ENCODE peak calls at places on chromosomes 16 and 17, in four cellular contexts. H, M, B and W are unnamed samples.

GRCh38 chr17:73835605-73836004 is 191.4 kb upstream of the SDK2 start:
- DNase-seq in H (no peak), M (no peak), B (no peak), W (no peak)

GRCh38 chr16:84548971-84549844 is 44.7 kb upstream of the MEAK7 start:
- DNase-seq in H (no peak), M (no peak), B (no peak), W (no peak)

GRCh38 chr17:45705123-45706009 is 78.8 kb upstream of the CRHR1 start:
- DNase-seq in H (peak; percentile 16), M (no peak), B (peak; percentile 77), W (peak; percentile 79)

GRCh38 chr16:82138478-82139285 is 31.3 kb downstream of the MPHOSPH6 start:
- DNase-seq in H (no peak), M (no peak), B (no peak), W (no peak)

GRCh38 chr17:82338858-82339633 is 5.5 kb upstream of the SECTM1 start:
- DNase-seq in H (peak; percentile 84), M (no peak), B (no peak), W (peak; percentile 86)

GRCh38 chr17:39365252-39365651 is 36.2 kb downstream of the FBXL20 start:
- DNase-seq in H (no peak), M (no peak), B (no peak), W (no peak)

GRCh38 chr17:3828151-3828851 is 17.7 kb downstream of the NCBP3 start:
- DNase-seq in H (no peak), M (no peak), B (no peak), W (no peak)

GRCh38 chr17:76390003-76390421 is 5.6 kb downstream of the SPHK1 start:
- DNase-seq in H (no peak), M (no peak), B (peak; percentile 42), W (no peak)

GRCh38 chr17:2815781-2816185 is 19.5 kb downstream of the RAP1GAP2 start:
- DNase-seq in H (no peak), M (no peak), B (no peak), W (no peak)

GRCh38 chr17:1951920-1952319 is 73.2 kb downstream of the RTN4RL1 start:
- DNase-seq in H (peak; percentile 45), M (no peak), B (no peak), W (no peak)

GRCh38 chr16:11743308-11744074 is 834 bp upstream of the TXNDC11 start:
- DNase-seq in H (peak; percentile 26), M (no peak), B (peak; percentile 98), W (peak; percentile 38)

GRCh38 chr16:4647661-4647965 is 23.0 kb downstream of the MGRN1 start:
- DNase-seq in H (no peak), M (no peak), B (no peak), W (no peak)

GRCh38 chr16:23587726-23588125 is 8.4 kb downstream of the NDUFAB1 start:
- DNase-seq in H (no peak), M (no peak), B (no peak), W (no peak)

GRCh38 chr17:48631693-48632578 is 5.8 kb upstream of the HOXB9 start:
- DNase-seq in H (no peak), M (no peak), B (no peak), W (no peak)

GRCh38 chr17:29150191-29150590 is 30.0 kb downstream of the MYO18A start:
- DNase-seq in H (no peak), M (no peak), B (no peak), W (no peak)

GRCh38 chr17:13099079-13099478 is 81.3 kb upstream of the ELAC2 start:
- DNase-seq in H (no peak), M (no peak), B (no peak), W (no peak)

GRCh38 chr17:39143552-39144093 is 7.8 kb downstream of the PLXDC1 start:
- DNase-seq in H (no peak), M (no peak), B (no peak), W (no peak)

GRCh38 chr16:52861614-52862022 is 191.1 kb downstream of the CHD9NB start:
- DNase-seq in H (no peak), M (peak; percentile 51), B (peak; percentile 65), W (no peak)

GRCh38 chr16:16861546-16861945 is 482.6 kb downstream of the NPIPA7 start:
- DNase-seq in H (peak; percentile 54), M (peak; percentile 67), B (peak; percentile 49), W (peak; percentile 38)

GRCh38 chr16:67543036-67543435 is 14.4 kb downstream of the RIPOR1 start:
- DNase-seq in H (no peak), M (no peak), B (no peak), W (no peak)

GRCh38 chr17:3574231-3574630 is 16.6 kb upstream of the TRPV3 start:
- DNase-seq in H (no peak), M (no peak), B (no peak), W (no peak)

GRCh38 chr16:84507011-84507982 is 2.8 kb upstream of the MEAK7 start:
- DNase-seq in H (no peak), M (no peak), B (no peak), W (no peak)

GRCh38 chr17:43831633-43832032 is 1.3 kb downstream of the MPP3 start:
- DNase-seq in H (no peak), M (no peak), B (no peak), W (no peak)

GRCh38 chr16:74868501-74868900 is 93.9 kb upstream of the FA2H start:
- DNase-seq in H (no peak), M (no peak), B (peak; percentile 76), W (no peak)

GRCh38 chr17:71260366-71260765 is 860.5 kb upstream of the SOX9 start:
- DNase-seq in H (no peak), M (no peak), B (no peak), W (no peak)
- TF ChIP-seq RNF2 in H (no peak), M (no peak), B (no peak), W (no peak)

GRCh38 chr16:87062569-87063442 is 254.4 kb downstream of the C16orf95 start:
- DNase-seq in H (peak; percentile 92), M (peak; percentile 82), B (peak; percentile 49), W (peak; percentile 91)
- TF ChIP-seq RNF2 in H (no peak), M (no peak), B (no peak), W (no peak)

DNA sequence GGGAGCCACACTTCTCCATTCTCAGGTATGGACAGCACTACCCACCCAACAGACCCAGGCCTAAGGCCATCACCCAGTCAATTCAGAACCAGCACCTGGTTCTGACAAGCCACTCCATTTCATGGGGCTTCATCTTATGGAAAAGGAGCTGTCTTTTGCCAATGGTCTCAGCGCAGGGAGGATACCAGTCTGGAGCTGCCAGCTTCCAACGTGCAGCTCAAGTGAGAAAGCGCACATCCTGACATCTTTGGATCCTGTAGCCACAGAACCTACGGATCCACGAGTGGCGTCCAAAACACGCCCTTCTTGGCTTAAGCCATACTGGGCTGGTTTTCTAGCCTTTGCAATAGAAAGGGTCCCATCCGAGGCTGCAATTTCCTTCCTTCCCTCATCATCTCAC is 101.8 kb downstream of the GAS7 start:
- DNase-seq in H (no peak), M (no peak), B (no peak), W (no peak)
- TF ChIP-seq RNF2 in H (no peak), M (no peak), B (no peak), W (no peak)

GRCh38 chr16:72072514-72073342 is 9.7 kb downstream of the HPR start:
- DNase-seq in H (peak; percentile 59), M (no peak), B (peak; percentile 96), W (no peak)
- TF ChIP-seq RNF2 in H (no peak), M (no peak), B (no peak), W (no peak)